ENCODE peak calls at places on chromosomes 6 and 20, in nine cellular contexts. F, I, B, D, K, Y, V, S and W are unnamed samples.
A peak's percentile ranks its signal among the peaks of the same experiment; 100 is the strongest.

GRCh38 chr6:21971540-21971939 is 325.3 kb downstream of the PRL start:
- DNase-seq in F (no peak), I (no peak), B (no peak), D (no peak), K (no peak), Y (no peak), V (no peak), S (no peak), W (no peak)

GRCh38 chr6:22411408-22412105 is 114.7 kb upstream of the PRL start:
- DNase-seq in F (no peak), I (no peak), B (no peak), D (no peak), K (no peak), Y (peak; percentile 30), V (no peak), S (no peak), W (no peak)

GRCh38 chr6:77466055-77467028 is 3.1 kb upstream of the HTR1B start:
- DNase-seq in F (peak; percentile 45), I (peak; percentile 75), B (no peak), D (no peak), K (peak; percentile 53), Y (peak; percentile 73), V (no peak), S (no peak), W (peak; percentile 62)

GRCh38 chr6:138157986-138158638 is 3.6 kb upstream of the ARFGEF3 start:
- DNase-seq in F (no peak), I (no peak), B (no peak), D (peak; percentile 17), K (no peak), Y (no peak), V (no peak), S (no peak), W (no peak)

GRCh38 chr20:46057856-46058655 is 29.0 kb downstream of the SLC12A5 start:
- DNase-seq in F (peak; percentile 24), I (peak; percentile 55), B (no peak), D (no peak), K (no peak), Y (peak; percentile 16), V (no peak), S (no peak), W (peak; percentile 30)

GRCh38 chr6:23456396-23456795 is 669.6 kb upstream of the NRSN1 start:
- DNase-seq in F (no peak), I (no peak), B (no peak), D (no peak), K (no peak), Y (no peak), V (no peak), S (no peak), W (no peak)

GRCh38 chr20:41218466-41218865 is 81.1 kb downstream of the PLCG1 start:
- DNase-seq in F (no peak), I (no peak), B (no peak), D (no peak), K (no peak), Y (peak; percentile 49), V (no peak), S (no peak), W (no peak)

GRCh38 chr6:104472245-104472644 is 387.5 kb downstream of the HACE1 start:
- DNase-seq in F (no peak), I (no peak), B (no peak), D (peak; percentile 85), K (no peak), Y (no peak), V (no peak), S (no peak), W (no peak)

GRCh38 chr6:68533339-68533795 is 101.7 kb upstream of the ADGRB3 start:
- DNase-seq in F (no peak), I (no peak), B (no peak), D (no peak), K (no peak), Y (no peak), V (no peak), S (no peak), W (no peak)

GRCh38 chr20:62979310-62979709 is 26.8 kb downstream of the SLC17A9 start:
- DNase-seq in F (no peak), I (no peak), B (no peak), D (no peak), K (no peak), Y (no peak), V (no peak), S (no peak), W (no peak)

GRCh38 chr20:19265646-19266374 is 53.4 kb downstream of the SLC24A3 start:
- DNase-seq in F (no peak), I (no peak), B (no peak), D (no peak), K (no peak), Y (no peak), V (no peak), S (no peak), W (no peak)

GRCh38 chr6:66361886-66362285 is 654.9 kb upstream of the EYS start:
- DNase-seq in F (no peak), I (no peak), B (no peak), D (no peak), K (no peak), Y (no peak), V (no peak), S (no peak), W (no peak)

GRCh38 chr6:31877651-31878161 is 1.1 kb downstream of the SLC44A4 start:
- DNase-seq in F (peak; percentile 87), I (no peak), B (no peak), D (no peak), K (peak; percentile 93), Y (no peak), V (no peak), S (no peak), W (peak; percentile 27)

GRCh38 chr6:31353508-31353907 is 3.5 kb downstream of the HLA-B start:
- DNase-seq in F (no peak), I (no peak), B (no peak), D (no peak), K (no peak), Y (no peak), V (no peak), S (no peak), W (no peak)

GRCh38 chr6:25694366-25694765 is 42.4 kb downstream of the SCGN start:
- DNase-seq in F (no peak), I (no peak), B (no peak), D (no peak), K (no peak), Y (no peak), V (no peak), S (no peak), W (no peak)

GRCh38 chr20:45060341-45060740 is 40.6 kb downstream of the KCNS1 start:
- DNase-seq in F (no peak), I (no peak), B (no peak), D (no peak), K (no peak), Y (no peak), V (no peak), S (no peak), W (no peak)

GRCh38 chr6:33837971-33838665 is 34.3 kb upstream of the MLN start:
- DNase-seq in F (no peak), I (no peak), B (no peak), D (no peak), K (no peak), Y (no peak), V (no peak), S (no peak), W (no peak)

GRCh38 chr6:130694617-130695016 is 132.6 kb upstream of the SMLR1 start:
- DNase-seq in F (no peak), I (no peak), B (no peak), D (no peak), K (no peak), Y (no peak), V (no peak), S (no peak), W (no peak)

GRCh38 chr6:28000351-28001045 is 43.5 kb downstream of the OR2B6 start:
- DNase-seq in F (no peak), I (no peak), B (no peak), D (no peak), K (no peak), Y (no peak), V (no peak), S (no peak), W (no peak)

GRCh38 chr20:61565791-61566190 is 313.7 kb downstream of the CDH4 start:
- DNase-seq in F (no peak), I (no peak), B (no peak), D (no peak), K (no peak), Y (no peak), V (no peak), S (no peak), W (no peak)

GRCh38 chr20:61127311-61128044 is 124.6 kb upstream of the CDH4 start:
- DNase-seq in F (no peak), I (no peak), B (no peak), D (no peak), K (no peak), Y (peak; percentile 56), V (no peak), S (peak; percentile 24), W (no peak)

GRCh38 chr6:166007349-166008263 is 160.0 kb downstream of the TBXT start:
- DNase-seq in F (peak; percentile 88), I (no peak), B (no peak), D (no peak), K (no peak), Y (peak; percentile 38), V (no peak), S (no peak), W (no peak)

GRCh38 chr20:2290486-2290885 is 5.3 kb upstream of the TGM3 start:
- DNase-seq in F (no peak), I (no peak), B (no peak), D (no peak), K (no peak), Y (no peak), V (no peak), S (no peak), W (no peak)

GRCh38 chr6:1240766-1241165 is 71.1 kb upstream of the FOXQ1 start:
- DNase-seq in F (no peak), I (no peak), B (no peak), D (no peak), K (no peak), Y (no peak), V (no peak), S (no peak), W (no peak)

GRCh38 chr20:35134472-35134871 is 12.7 kb downstream of the EDEM2 start:
- DNase-seq in F (no peak), I (no peak), B (no peak), D (no peak), K (no peak), Y (no peak), V (no peak), S (no peak), W (no peak)

GRCh38 chr20:23061713-23062561 is 12.5 kb upstream of the THBD start:
- DNase-seq in F (peak; percentile 14), I (no peak), B (no peak), D (no peak), K (no peak), Y (peak; percentile 23), V (no peak), S (peak; percentile 42), W (no peak)

GRCh38 chr20:884983-885952 is 30.9 kb downstream of the ANGPT4 start:
- DNase-seq in F (peak; percentile 82), I (peak; percentile 76), B (no peak), D (no peak), K (peak; percentile 69), Y (no peak), V (no peak), S (no peak), W (peak; percentile 67)

GRCh38 chr20:59645761-59646171 is 41.4 kb downstream of the PHACTR3 start:
- DNase-seq in F (no peak), I (no peak), B (no peak), D (no peak), K (no peak), Y (no peak), V (no peak), S (no peak), W (no peak)

GRCh38 chr6:96304997-96305396 is 216.6 kb upstream of the UFL1 start:
- DNase-seq in F (no peak), I (no peak), B (no peak), D (peak; percentile 32), K (no peak), Y (no peak), V (no peak), S (no peak), W (no peak)

GRCh38 chr6:125729983-125730382 is 19.4 kb upstream of the HEY2 start:
- DNase-seq in F (no peak), I (no peak), B (no peak), D (no peak), K (no peak), Y (no peak), V (no peak), S (no peak), W (no peak)

GRCh38 chr20:62936996-62937352 is 973 bp upstream of the GID8 start:
- DNase-seq in F (no peak), I (no peak), B (no peak), D (no peak), K (no peak), Y (no peak), V (no peak), S (peak; percentile 48), W (no peak)